ENCODE peak calls at places on chromosomes 7 and 10, in eight cellular contexts. One of them, this sample, is unnamed.

GRCh38 chr10:70840836-70841235 is 25.1 kb downstream of the SGPL1 start:
- ATAC-seq in IMR-90: no peak
- ATAC-seq in CD4-positive, alpha-beta T cell: no peak
- ATAC-seq in naive thymus-derived CD4-positive, alpha-beta T cell: no peak
- ATAC-seq in psoas muscle: no peak
- ATAC-seq in HepG2: no peak
- ATAC-seq in aorta: no peak
- ATAC-seq in upper lobe of left lung: no peak
- ATAC-seq in this sample: no peak

GRCh38 chr7:139043823-139044812 is 8.3 kb upstream of the ZC3HAV1L start:
- ATAC-seq in naive thymus-derived CD4-positive, alpha-beta T cell: peak
- ATAC-seq in upper lobe of left lung: no peak
- ATAC-seq in CD4-positive, alpha-beta T cell: peak
- ATAC-seq in IMR-90: peak
- ATAC-seq in HepG2: no peak
- ATAC-seq in aorta: no peak
- ATAC-seq in psoas muscle: no peak
- ATAC-seq in this sample: no peak

GRCh38 chr10:122474145-122474739 is 12.9 kb downstream of the HTRA1 start:
- ATAC-seq in HepG2: no peak
- ATAC-seq in CD4-positive, alpha-beta T cell: no peak
- ATAC-seq in upper lobe of left lung: no peak
- ATAC-seq in IMR-90: no peak
- ATAC-seq in psoas muscle: peak
- ATAC-seq in naive thymus-derived CD4-positive, alpha-beta T cell: no peak
- ATAC-seq in aorta: peak
- ATAC-seq in this sample: no peak

GRCh38 chr7:99195867-99196266 is 12.0 kb downstream of the KPNA7 start:
- ATAC-seq in HepG2: no peak
- ATAC-seq in naive thymus-derived CD4-positive, alpha-beta T cell: no peak
- ATAC-seq in aorta: no peak
- ATAC-seq in IMR-90: no peak
- ATAC-seq in psoas muscle: no peak
- ATAC-seq in upper lobe of left lung: no peak
- ATAC-seq in CD4-positive, alpha-beta T cell: no peak
- ATAC-seq in this sample: no peak

GRCh38 chr10:33186150-33186549 is 148.3 kb downstream of the NRP1 start:
- ATAC-seq in naive thymus-derived CD4-positive, alpha-beta T cell: no peak
- ATAC-seq in upper lobe of left lung: no peak
- ATAC-seq in IMR-90: no peak
- ATAC-seq in psoas muscle: no peak
- ATAC-seq in HepG2: no peak
- ATAC-seq in aorta: no peak
- ATAC-seq in CD4-positive, alpha-beta T cell: no peak
- ATAC-seq in this sample: no peak

GRCh38 chr7:133888061-133888930 is 238.8 kb upstream of the LRGUK start:
- ATAC-seq in HepG2: no peak
- ATAC-seq in IMR-90: no peak
- ATAC-seq in psoas muscle: no peak
- ATAC-seq in naive thymus-derived CD4-positive, alpha-beta T cell: no peak
- ATAC-seq in CD4-positive, alpha-beta T cell: no peak
- ATAC-seq in upper lobe of left lung: no peak
- ATAC-seq in aorta: no peak
- ATAC-seq in this sample: no peak

GRCh38 chr7:38291117-38291647 is 17.7 kb upstream of the TARP start:
- ATAC-seq in CD4-positive, alpha-beta T cell: no peak
- ATAC-seq in upper lobe of left lung: no peak
- ATAC-seq in HepG2: peak
- ATAC-seq in IMR-90: no peak
- ATAC-seq in naive thymus-derived CD4-positive, alpha-beta T cell: no peak
- ATAC-seq in psoas muscle: no peak
- ATAC-seq in aorta: no peak
- ATAC-seq in this sample: no peak

GRCh38 chr10:117226813-117227451 is 14.0 kb upstream of the SLC18A2 start:
- ATAC-seq in HepG2: peak
- ATAC-seq in aorta: no peak
- ATAC-seq in upper lobe of left lung: peak
- ATAC-seq in IMR-90: peak
- ATAC-seq in naive thymus-derived CD4-positive, alpha-beta T cell: peak
- ATAC-seq in psoas muscle: no peak
- ATAC-seq in CD4-positive, alpha-beta T cell: no peak
- ATAC-seq in this sample: no peak

GRCh38 chr10:132096223-132096622 is 30.5 kb downstream of the JAKMIP3 start:
- ATAC-seq in IMR-90: no peak
- ATAC-seq in naive thymus-derived CD4-positive, alpha-beta T cell: no peak
- ATAC-seq in aorta: no peak
- ATAC-seq in upper lobe of left lung: no peak
- ATAC-seq in CD4-positive, alpha-beta T cell: no peak
- ATAC-seq in HepG2: peak
- ATAC-seq in psoas muscle: peak
- ATAC-seq in this sample: no peak

GRCh38 chr10:96073722-96074121 is 30.3 kb downstream of the CCNJ start:
- ATAC-seq in naive thymus-derived CD4-positive, alpha-beta T cell: no peak
- ATAC-seq in IMR-90: peak
- ATAC-seq in HepG2: no peak
- ATAC-seq in psoas muscle: no peak
- ATAC-seq in aorta: no peak
- ATAC-seq in upper lobe of left lung: no peak
- ATAC-seq in CD4-positive, alpha-beta T cell: no peak
- ATAC-seq in this sample: no peak

GRCh38 chr10:9848981-9849380 is 1168.7 kb upstream of the CELF2 start:
- ATAC-seq in IMR-90: no peak
- ATAC-seq in psoas muscle: no peak
- ATAC-seq in naive thymus-derived CD4-positive, alpha-beta T cell: no peak
- ATAC-seq in CD4-positive, alpha-beta T cell: no peak
- ATAC-seq in aorta: no peak
- ATAC-seq in HepG2: no peak
- ATAC-seq in upper lobe of left lung: no peak
- ATAC-seq in this sample: no peak

GRCh38 chr7:53191296-53191695 is 155.9 kb downstream of the POM121L12 start:
- ATAC-seq in CD4-positive, alpha-beta T cell: no peak
- ATAC-seq in HepG2: no peak
- ATAC-seq in upper lobe of left lung: no peak
- ATAC-seq in IMR-90: no peak
- ATAC-seq in naive thymus-derived CD4-positive, alpha-beta T cell: no peak
- ATAC-seq in psoas muscle: no peak
- ATAC-seq in aorta: no peak
- ATAC-seq in this sample: no peak

GRCh38 chr7:53191836-53192443 is 156.5 kb downstream of the POM121L12 start:
- ATAC-seq in IMR-90: no peak
- ATAC-seq in HepG2: no peak
- ATAC-seq in CD4-positive, alpha-beta T cell: no peak
- ATAC-seq in psoas muscle: no peak
- ATAC-seq in upper lobe of left lung: no peak
- ATAC-seq in naive thymus-derived CD4-positive, alpha-beta T cell: no peak
- ATAC-seq in aorta: no peak
- ATAC-seq in this sample: no peak
- H3K27ac ChIP-seq in IMR-90: no peak
- H3K27ac ChIP-seq in HepG2: no peak
- H3K27ac ChIP-seq in CD4-positive, alpha-beta T cell: no peak
- H3K27ac ChIP-seq in psoas muscle: no peak
- H3K27ac ChIP-seq in upper lobe of left lung: no peak
- H3K27ac ChIP-seq in naive thymus-derived CD4-positive, alpha-beta T cell: no peak
- H3K27ac ChIP-seq in aorta: no peak
- H3K27ac ChIP-seq in this sample: no peak

DNA sequence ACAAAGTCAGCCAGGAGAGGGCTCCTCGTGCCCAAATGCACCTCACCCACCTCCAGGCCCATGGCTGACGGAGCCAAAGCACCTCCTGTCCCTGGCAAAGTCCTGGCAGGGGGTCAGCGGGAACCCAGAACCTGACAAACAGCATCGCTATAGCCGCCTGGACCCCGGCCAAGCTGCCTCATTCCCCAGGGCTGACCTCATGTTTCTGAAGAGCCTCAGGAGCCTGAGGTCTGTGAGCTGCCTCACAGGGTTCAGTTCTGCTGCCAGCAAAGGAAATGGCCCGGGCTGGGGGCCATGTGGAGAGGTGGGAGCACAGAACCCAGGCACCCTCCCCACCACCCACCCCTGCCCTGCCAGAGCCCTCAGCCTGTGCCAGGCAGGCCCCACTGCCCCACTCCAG is 4.2 kb upstream of the NANOS1 start:
- ATAC-seq in upper lobe of left lung: peak
- ATAC-seq in IMR-90: no peak
- ATAC-seq in CD4-positive, alpha-beta T cell: no peak
- ATAC-seq in naive thymus-derived CD4-positive, alpha-beta T cell: no peak
- ATAC-seq in psoas muscle: peak
- ATAC-seq in aorta: peak
- ATAC-seq in HepG2: peak
- ATAC-seq in this sample: peak
- H3K27ac ChIP-seq in upper lobe of left lung: peak
- H3K27ac ChIP-seq in IMR-90: no peak
- H3K27ac ChIP-seq in CD4-positive, alpha-beta T cell: no peak
- H3K27ac ChIP-seq in naive thymus-derived CD4-positive, alpha-beta T cell: no peak
- H3K27ac ChIP-seq in psoas muscle: peak
- H3K27ac ChIP-seq in aorta: peak
- H3K27ac ChIP-seq in HepG2: no peak
- H3K27ac ChIP-seq in this sample: peak

GRCh38 chr10:60446855-60447254 is 57.2 kb upstream of the ANK3 start:
- ATAC-seq in naive thymus-derived CD4-positive, alpha-beta T cell: peak
- ATAC-seq in aorta: no peak
- ATAC-seq in upper lobe of left lung: peak
- ATAC-seq in IMR-90: no peak
- ATAC-seq in CD4-positive, alpha-beta T cell: peak
- ATAC-seq in psoas muscle: peak
- ATAC-seq in HepG2: no peak
- ATAC-seq in this sample: no peak

GRCh38 chr10:60450291-60450690 is 60.6 kb upstream of the ANK3 start:
- ATAC-seq in IMR-90: no peak
- ATAC-seq in naive thymus-derived CD4-positive, alpha-beta T cell: no peak
- ATAC-seq in HepG2: no peak
- ATAC-seq in CD4-positive, alpha-beta T cell: no peak
- ATAC-seq in upper lobe of left lung: no peak
- ATAC-seq in psoas muscle: no peak
- ATAC-seq in aorta: no peak
- ATAC-seq in this sample: no peak

GRCh38 chr10:60446070-60446833 is 56.6 kb upstream of the ANK3 start:
- ATAC-seq in CD4-positive, alpha-beta T cell: no peak
- ATAC-seq in IMR-90: peak
- ATAC-seq in naive thymus-derived CD4-positive, alpha-beta T cell: no peak
- ATAC-seq in aorta: no peak
- ATAC-seq in HepG2: no peak
- ATAC-seq in upper lobe of left lung: peak
- ATAC-seq in psoas muscle: no peak
- ATAC-seq in this sample: no peak

GRCh38 chr10:60444494-60445064 is 54.9 kb upstream of the ANK3 start:
- ATAC-seq in upper lobe of left lung: no peak
- ATAC-seq in HepG2: no peak
- ATAC-seq in naive thymus-derived CD4-positive, alpha-beta T cell: no peak
- ATAC-seq in aorta: no peak
- ATAC-seq in psoas muscle: no peak
- ATAC-seq in CD4-positive, alpha-beta T cell: no peak
- ATAC-seq in IMR-90: peak
- ATAC-seq in this sample: no peak

DNA sequence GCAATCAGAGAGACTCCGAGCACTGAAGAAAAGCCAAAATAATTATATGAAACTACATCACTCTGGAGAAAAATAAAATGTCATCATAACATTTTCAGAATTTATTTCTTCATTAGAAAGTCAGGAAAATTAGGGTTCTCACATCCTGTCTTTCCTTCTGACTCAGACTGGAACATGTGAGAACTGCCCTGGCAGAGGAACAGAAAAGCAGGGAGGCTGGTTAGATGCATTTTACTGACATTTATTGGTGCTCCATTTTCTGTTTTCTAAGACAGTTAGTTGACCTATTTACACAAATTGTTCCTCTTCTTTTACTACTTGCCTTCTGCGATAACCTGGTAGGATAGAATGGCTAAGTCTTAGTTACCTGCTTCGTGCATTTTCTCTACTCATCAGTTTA is 58.6 kb upstream of the ANK3 start:
- ATAC-seq in naive thymus-derived CD4-positive, alpha-beta T cell: no peak
- ATAC-seq in IMR-90: no peak
- ATAC-seq in aorta: no peak
- ATAC-seq in HepG2: no peak
- ATAC-seq in upper lobe of left lung: no peak
- ATAC-seq in psoas muscle: no peak
- ATAC-seq in CD4-positive, alpha-beta T cell: no peak
- ATAC-seq in this sample: no peak
- H3K27ac ChIP-seq in naive thymus-derived CD4-positive, alpha-beta T cell: no peak
- H3K27ac ChIP-seq in IMR-90: no peak
- H3K27ac ChIP-seq in aorta: no peak
- H3K27ac ChIP-seq in HepG2: no peak
- H3K27ac ChIP-seq in upper lobe of left lung: no peak
- H3K27ac ChIP-seq in psoas muscle: peak
- H3K27ac ChIP-seq in CD4-positive, alpha-beta T cell: no peak
- H3K27ac ChIP-seq in this sample: no peak

GRCh38 chr7:16651391-16652254 is 5.6 kb downstream of the BZW2 start:
- ATAC-seq in psoas muscle: peak
- ATAC-seq in naive thymus-derived CD4-positive, alpha-beta T cell: no peak
- ATAC-seq in HepG2: peak
- ATAC-seq in CD4-positive, alpha-beta T cell: no peak
- ATAC-seq in IMR-90: no peak
- ATAC-seq in upper lobe of left lung: peak
- ATAC-seq in aorta: no peak
- ATAC-seq in this sample: no peak

GRCh38 chr7:16652888-16653287 is 6.9 kb downstream of the BZW2 start:
- ATAC-seq in upper lobe of left lung: peak
- ATAC-seq in psoas muscle: peak
- ATAC-seq in CD4-positive, alpha-beta T cell: no peak
- ATAC-seq in IMR-90: no peak
- ATAC-seq in naive thymus-derived CD4-positive, alpha-beta T cell: no peak
- ATAC-seq in aorta: no peak
- ATAC-seq in HepG2: no peak
- ATAC-seq in this sample: no peak

GRCh38 chr7:16657656-16658279 is 11.8 kb downstream of the BZW2 start:
- ATAC-seq in psoas muscle: peak
- ATAC-seq in naive thymus-derived CD4-positive, alpha-beta T cell: no peak
- ATAC-seq in CD4-positive, alpha-beta T cell: no peak
- ATAC-seq in IMR-90: peak
- ATAC-seq in upper lobe of left lung: peak
- ATAC-seq in HepG2: no peak
- ATAC-seq in aorta: no peak
- ATAC-seq in this sample: peak

GRCh38 chr7:16652255-16652583 is 6.2 kb downstream of the BZW2 start:
- ATAC-seq in naive thymus-derived CD4-positive, alpha-beta T cell: no peak
- ATAC-seq in upper lobe of left lung: peak
- ATAC-seq in IMR-90: no peak
- ATAC-seq in psoas muscle: peak
- ATAC-seq in aorta: no peak
- ATAC-seq in CD4-positive, alpha-beta T cell: no peak
- ATAC-seq in HepG2: no peak
- ATAC-seq in this sample: no peak

DNA sequence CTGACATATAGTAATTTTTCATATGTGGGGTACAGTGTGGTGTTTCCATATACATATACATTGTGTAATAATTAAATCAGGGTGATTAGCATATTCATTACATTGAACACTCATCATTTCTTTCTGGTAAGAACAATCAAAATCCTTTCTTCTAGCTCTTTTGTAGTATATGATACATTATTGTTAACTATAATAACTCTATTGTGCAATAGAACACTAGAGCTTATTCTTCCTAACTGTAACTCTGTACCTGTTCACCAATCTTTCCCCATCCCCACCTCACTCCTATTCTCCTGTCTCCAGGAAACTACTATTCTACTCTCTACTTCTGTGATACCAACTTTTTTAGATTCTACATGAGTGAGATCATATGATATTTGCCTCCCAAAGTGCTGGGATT is 9.4 kb downstream of the BZW2 start:
- ATAC-seq in HepG2: no peak
- ATAC-seq in psoas muscle: no peak
- ATAC-seq in aorta: no peak
- ATAC-seq in IMR-90: no peak
- ATAC-seq in naive thymus-derived CD4-positive, alpha-beta T cell: no peak
- ATAC-seq in CD4-positive, alpha-beta T cell: no peak
- ATAC-seq in upper lobe of left lung: no peak
- ATAC-seq in this sample: no peak
- H3K27ac ChIP-seq in HepG2: no peak
- H3K27ac ChIP-seq in psoas muscle: no peak
- H3K27ac ChIP-seq in aorta: no peak
- H3K27ac ChIP-seq in IMR-90: no peak
- H3K27ac ChIP-seq in naive thymus-derived CD4-positive, alpha-beta T cell: no peak
- H3K27ac ChIP-seq in CD4-positive, alpha-beta T cell: no peak
- H3K27ac ChIP-seq in upper lobe of left lung: no peak
- H3K27ac ChIP-seq in this sample: no peak

This sample was measured in gastroesophageal sphincter.